ENCODE peak calls at places on chromosomes 6 and 20, in six cellular contexts. One of them, this sample, is unnamed.

GRCh38 chr20:58173091-58173490 is 55.4 kb downstream of the ANKRD60 start:
- DNase-seq in HepG2: no peak
- DNase-seq in breast epithelium: no peak
- DNase-seq in astrocyte: no peak
- DNase-seq in fibroblast of lung: no peak
- DNase-seq in AG04450: no peak
- DNase-seq in this sample: no peak

GRCh38 chr6:145809785-145810184 is 4.8 kb downstream of the FBXO30 start:
- DNase-seq in fibroblast of lung: peak
- DNase-seq in breast epithelium: no peak
- DNase-seq in AG04450: no peak
- DNase-seq in astrocyte: peak
- DNase-seq in HepG2: no peak
- DNase-seq in this sample: peak

GRCh38 chr6:3455490-3456394 is 1.1 kb downstream of the SLC22A23 start:
- DNase-seq in astrocyte: no peak
- DNase-seq in fibroblast of lung: no peak
- DNase-seq in HepG2: peak
- DNase-seq in AG04450: no peak
- DNase-seq in breast epithelium: peak
- DNase-seq in this sample: no peak

GRCh38 chr20:6966721-6967120 is 199.2 kb downstream of the BMP2 start:
- DNase-seq in HepG2: no peak
- DNase-seq in breast epithelium: no peak
- DNase-seq in fibroblast of lung: peak
- DNase-seq in astrocyte: peak
- DNase-seq in AG04450: no peak
- DNase-seq in this sample: no peak

GRCh38 chr6:163965426-163966348 is 551.2 kb downstream of the QKI start:
- DNase-seq in HepG2: no peak
- DNase-seq in astrocyte: peak
- DNase-seq in breast epithelium: no peak
- DNase-seq in AG04450: no peak
- DNase-seq in fibroblast of lung: peak
- DNase-seq in this sample: peak

GRCh38 chr20:33083544-33084340 is 4.3 kb downstream of the BPIFB4 start:
- DNase-seq in fibroblast of lung: no peak
- DNase-seq in astrocyte: no peak
- DNase-seq in breast epithelium: no peak
- DNase-seq in HepG2: no peak
- DNase-seq in AG04450: no peak
- DNase-seq in this sample: no peak

GRCh38 chr6:131035582-131035981 is 27.5 kb downstream of the EPB41L2 start:
- DNase-seq in HepG2: peak
- DNase-seq in breast epithelium: no peak
- DNase-seq in AG04450: no peak
- DNase-seq in astrocyte: no peak
- DNase-seq in fibroblast of lung: no peak
- DNase-seq in this sample: no peak

GRCh38 chr6:49978332-49979226 is 9.2 kb upstream of the DEFB113 start:
- DNase-seq in breast epithelium: no peak
- DNase-seq in astrocyte: no peak
- DNase-seq in HepG2: no peak
- DNase-seq in AG04450: no peak
- DNase-seq in fibroblast of lung: no peak
- DNase-seq in this sample: no peak

GRCh38 chr6:35498407-35499045 is 1.6 kb upstream of the TEAD3 start:
- DNase-seq in HepG2: no peak
- DNase-seq in fibroblast of lung: no peak
- DNase-seq in AG04450: no peak
- DNase-seq in breast epithelium: no peak
- DNase-seq in astrocyte: no peak
- DNase-seq in this sample: no peak

GRCh38 chr6:68226460-68226859 is 408.6 kb upstream of the ADGRB3 start:
- DNase-seq in breast epithelium: no peak
- DNase-seq in AG04450: no peak
- DNase-seq in fibroblast of lung: no peak
- DNase-seq in HepG2: no peak
- DNase-seq in astrocyte: no peak
- DNase-seq in this sample: no peak

GRCh38 chr6:34570066-34570833 is 14.1 kb upstream of the SPDEF start:
- DNase-seq in fibroblast of lung: no peak
- DNase-seq in breast epithelium: no peak
- DNase-seq in astrocyte: no peak
- DNase-seq in HepG2: no peak
- DNase-seq in AG04450: no peak
- DNase-seq in this sample: no peak

GRCh38 chr20:58839474-58839874 is 11.2 kb downstream of the GNAS-AS1 start:
- DNase-seq in breast epithelium: no peak
- DNase-seq in HepG2: peak
- DNase-seq in astrocyte: no peak
- DNase-seq in AG04450: no peak
- DNase-seq in fibroblast of lung: peak
- DNase-seq in this sample: no peak

GRCh38 chr20:64110411-64111068 is 3.2 kb upstream of the NPBWR2 start:
- DNase-seq in astrocyte: no peak
- DNase-seq in fibroblast of lung: no peak
- DNase-seq in AG04450: no peak
- DNase-seq in breast epithelium: peak
- DNase-seq in HepG2: no peak
- DNase-seq in this sample: no peak

GRCh38 chr20:38337561-38338140 is 8.6 kb upstream of the LBP start:
- DNase-seq in breast epithelium: no peak
- DNase-seq in fibroblast of lung: no peak
- DNase-seq in astrocyte: no peak
- DNase-seq in AG04450: no peak
- DNase-seq in HepG2: peak
- DNase-seq in this sample: no peak

GRCh38 chr6:47428288-47428687 is 49.3 kb upstream of the CD2AP start:
- DNase-seq in astrocyte: no peak
- DNase-seq in fibroblast of lung: no peak
- DNase-seq in breast epithelium: no peak
- DNase-seq in AG04450: no peak
- DNase-seq in HepG2: no peak
- DNase-seq in this sample: no peak

GRCh38 chr20:51377132-51377531 is 165.4 kb downstream of the NFATC2 start:
- DNase-seq in AG04450: no peak
- DNase-seq in fibroblast of lung: no peak
- DNase-seq in HepG2: no peak
- DNase-seq in breast epithelium: no peak
- DNase-seq in astrocyte: no peak
- DNase-seq in this sample: no peak

GRCh38 chr20:51376121-51376520 is 166.4 kb downstream of the NFATC2 start:
- DNase-seq in HepG2: no peak
- DNase-seq in fibroblast of lung: no peak
- DNase-seq in breast epithelium: no peak
- DNase-seq in astrocyte: no peak
- DNase-seq in AG04450: no peak
- DNase-seq in this sample: no peak

GRCh38 chr20:51379601-51380341 is 162.7 kb downstream of the NFATC2 start:
- DNase-seq in astrocyte: no peak
- DNase-seq in breast epithelium: no peak
- DNase-seq in HepG2: no peak
- DNase-seq in AG04450: no peak
- DNase-seq in fibroblast of lung: no peak
- DNase-seq in this sample: no peak

GRCh38 chr20:51380401-51381385 is 161.8 kb downstream of the NFATC2 start:
- DNase-seq in HepG2: no peak
- DNase-seq in breast epithelium: no peak
- DNase-seq in astrocyte: no peak
- DNase-seq in fibroblast of lung: no peak
- DNase-seq in AG04450: no peak
- DNase-seq in this sample: no peak

DNA sequence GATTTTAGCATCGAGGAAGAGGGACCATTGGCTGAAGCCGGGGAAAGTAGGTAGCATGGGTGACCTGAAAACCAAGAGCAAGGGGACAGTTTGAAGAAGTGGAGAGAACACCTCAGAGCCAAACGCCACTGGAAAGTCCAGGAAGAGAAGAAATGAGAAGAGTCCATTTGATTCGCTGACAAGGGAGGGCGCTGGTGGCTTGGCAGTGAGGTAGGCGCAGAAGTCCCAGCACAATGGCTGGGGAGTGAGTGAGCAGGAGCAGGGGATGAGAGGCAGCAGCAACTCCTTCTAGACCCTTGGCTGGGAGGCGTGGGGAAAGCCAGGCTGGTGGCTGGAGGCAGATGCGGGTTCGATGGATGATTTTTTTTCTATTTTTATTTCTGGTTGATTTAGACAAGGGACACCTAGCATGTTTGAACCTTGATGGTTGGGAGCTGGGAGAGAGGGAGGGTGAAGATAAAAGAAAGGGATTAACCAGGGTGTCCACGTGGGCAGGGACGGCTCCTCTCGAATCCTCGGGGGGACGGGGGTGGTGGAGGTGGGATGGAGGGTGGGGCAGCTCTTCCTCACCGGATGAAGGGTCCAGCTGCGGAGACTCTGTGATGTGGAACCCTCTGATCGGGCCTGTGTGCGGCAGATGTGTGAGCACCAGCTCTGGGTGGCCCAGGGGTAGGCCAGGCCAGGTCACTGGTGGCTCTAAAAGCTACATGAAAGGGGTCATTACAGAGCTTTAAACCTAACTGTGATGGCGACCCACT is 164.2 kb downstream of the NFATC2 start:
- DNase-seq in breast epithelium: no peak
- DNase-seq in AG04450: no peak
- DNase-seq in HepG2: no peak
- DNase-seq in astrocyte: no peak
- DNase-seq in fibroblast of lung: no peak
- DNase-seq in this sample: no peak
- TF ChIP-seq CTCF in breast epithelium: no peak
- TF ChIP-seq CTCF in AG04450: no peak
- TF ChIP-seq CTCF in HepG2: peak
- TF ChIP-seq CTCF in astrocyte: no peak
- TF ChIP-seq CTCF in fibroblast of lung: peak
- TF ChIP-seq CTCF in this sample: peak

DNA sequence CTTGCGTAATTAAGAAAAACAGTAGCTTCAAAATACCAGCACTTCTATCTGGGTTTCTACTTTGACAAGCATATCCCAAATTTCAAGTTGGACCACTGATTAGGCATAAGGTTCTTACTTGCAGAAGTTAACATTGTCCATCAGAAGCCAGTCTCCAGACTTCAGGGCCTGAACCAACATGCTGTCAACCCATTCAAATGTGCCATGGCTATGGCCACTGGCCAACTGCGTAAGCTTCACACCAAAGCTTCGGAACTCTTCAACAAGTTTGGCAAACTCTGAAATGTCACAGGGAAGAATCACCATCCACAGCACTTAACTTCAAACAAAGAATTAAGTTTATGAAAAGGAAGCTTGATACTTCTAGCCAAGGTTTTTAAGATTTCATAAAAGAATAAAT is 78.0 kb upstream of the LYRM2 start:
- DNase-seq in fibroblast of lung: no peak
- DNase-seq in AG04450: no peak
- DNase-seq in breast epithelium: no peak
- DNase-seq in HepG2: no peak
- DNase-seq in astrocyte: no peak
- DNase-seq in this sample: no peak
- TF ChIP-seq CTCF in fibroblast of lung: no peak
- TF ChIP-seq CTCF in AG04450: no peak
- TF ChIP-seq CTCF in breast epithelium: no peak
- TF ChIP-seq CTCF in HepG2: no peak
- TF ChIP-seq CTCF in astrocyte: no peak
- TF ChIP-seq CTCF in this sample: no peak

GRCh38 chr6:168118935-168119334 is 39.9 kb upstream of the FRMD1 start:
- DNase-seq in fibroblast of lung: no peak
- DNase-seq in astrocyte: no peak
- DNase-seq in AG04450: no peak
- DNase-seq in breast epithelium: peak
- DNase-seq in HepG2: no peak
- DNase-seq in this sample: no peak

GRCh38 chr6:168119539-168119938 is 40.5 kb upstream of the FRMD1 start:
- DNase-seq in HepG2: no peak
- DNase-seq in AG04450: no peak
- DNase-seq in fibroblast of lung: no peak
- DNase-seq in astrocyte: no peak
- DNase-seq in breast epithelium: no peak
- DNase-seq in this sample: no peak

GRCh38 chr6:168116446-168116974 is 37.5 kb upstream of the FRMD1 start:
- DNase-seq in AG04450: no peak
- DNase-seq in HepG2: no peak
- DNase-seq in breast epithelium: no peak
- DNase-seq in fibroblast of lung: no peak
- DNase-seq in astrocyte: no peak
- DNase-seq in this sample: no peak

GRCh38 chr6:168116975-168117899 is 38.2 kb upstream of the FRMD1 start:
- DNase-seq in fibroblast of lung: no peak
- DNase-seq in breast epithelium: no peak
- DNase-seq in AG04450: no peak
- DNase-seq in astrocyte: no peak
- DNase-seq in HepG2: peak
- DNase-seq in this sample: peak

DNA sequence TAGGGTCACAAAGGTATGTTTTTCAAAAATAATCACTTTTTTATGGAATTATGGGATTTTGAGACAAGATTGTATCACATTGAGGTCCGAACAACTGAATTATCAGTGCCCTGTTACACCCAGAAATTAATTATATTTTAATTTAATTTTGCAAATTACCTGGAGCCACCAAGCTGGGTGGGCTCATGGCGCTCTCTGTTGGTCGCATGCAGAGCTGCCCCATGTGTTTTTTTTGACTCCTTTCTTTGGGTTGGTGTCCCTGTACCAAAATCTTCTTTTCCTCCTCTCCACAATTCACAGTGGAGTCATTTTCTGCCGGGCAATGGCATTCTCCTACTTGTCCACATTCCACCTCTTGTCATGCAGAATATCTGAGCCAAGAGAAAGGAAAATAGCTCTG is 38.9 kb upstream of the FRMD1 start:
- DNase-seq in breast epithelium: no peak
- DNase-seq in astrocyte: no peak
- DNase-seq in HepG2: no peak
- DNase-seq in AG04450: no peak
- DNase-seq in fibroblast of lung: no peak
- DNase-seq in this sample: no peak
- TF ChIP-seq CTCF in breast epithelium: no peak
- TF ChIP-seq CTCF in astrocyte: peak
- TF ChIP-seq CTCF in HepG2: peak
- TF ChIP-seq CTCF in AG04450: peak
- TF ChIP-seq CTCF in fibroblast of lung: peak
- TF ChIP-seq CTCF in this sample: peak

DNA sequence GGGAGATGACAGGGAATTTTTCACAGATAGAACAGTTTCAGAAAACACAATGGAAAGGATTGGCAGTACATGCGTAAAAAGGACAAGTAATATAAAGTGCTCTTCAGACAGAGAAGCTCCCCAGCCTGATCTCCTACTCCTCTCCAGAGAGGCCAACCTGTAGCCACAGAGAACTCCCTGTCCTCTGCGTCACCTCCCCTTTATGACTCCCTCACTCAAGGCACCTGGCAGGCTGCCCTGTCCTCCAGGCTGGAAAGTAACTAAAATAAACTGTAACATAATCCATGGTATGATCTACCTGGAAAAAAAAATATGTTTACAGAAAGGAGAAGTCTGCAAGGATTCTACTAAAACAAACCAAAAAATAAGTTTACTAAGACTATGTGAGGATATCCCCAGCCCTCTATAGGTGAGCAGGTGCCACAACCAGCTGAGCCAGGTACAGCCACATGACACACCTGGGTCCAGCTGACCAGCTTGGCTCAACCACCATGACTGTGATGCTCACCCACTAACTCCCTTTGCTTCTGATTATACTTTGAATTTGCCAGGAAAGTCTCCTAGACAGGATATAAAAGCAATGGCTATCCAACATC is 29.2 kb downstream of the MBOAT1 start:
- DNase-seq in breast epithelium: peak
- DNase-seq in fibroblast of lung: peak
- DNase-seq in astrocyte: peak
- DNase-seq in HepG2: no peak
- DNase-seq in AG04450: no peak
- DNase-seq in this sample: no peak
- TF ChIP-seq CTCF in breast epithelium: peak
- TF ChIP-seq CTCF in fibroblast of lung: no peak
- TF ChIP-seq CTCF in astrocyte: no peak
- TF ChIP-seq CTCF in HepG2: no peak
- TF ChIP-seq CTCF in AG04450: no peak
- TF ChIP-seq CTCF in this sample: peak